ENCODE peak calls at places on chromosomes 7 and 10, in nine cellular contexts. P is breast epithelium, S is SK-N-SH, D is K562, O is suprapubic skin, V is Panc1, N is esophagus muscularis mucosa, X is GM23338, Z is HL-60. Q is an unnamed sample.

GRCh38 chr10:31055573-31056251 is 24.0 kb upstream of the ZNF438 start:
- DNase-seq in P (no peak), N (no peak), Z (no peak), S (no peak), X (no peak), D (no peak), O (no peak), V (no peak), Q (no peak)

GRCh38 chr7:126574276-126574675 is 678.5 kb downstream of the GRM8 start:
- DNase-seq in D (no peak), Z (no peak), P (no peak), N (no peak), O (no peak), S (no peak), V (peak; percentile 67), X (no peak), Q (no peak)

GRCh38 chr10:78385599-78385998 is 351.9 kb downstream of the RPS24 start:
- DNase-seq in P (no peak), Z (no peak), X (no peak), N (no peak), D (no peak), S (no peak), V (no peak), O (no peak), Q (no peak)

GRCh38 chr10:12833451-12833850 is 168.1 kb downstream of the CCDC3 start:
- DNase-seq in P (no peak), N (no peak), Z (no peak), O (no peak), D (no peak), V (no peak), S (no peak), X (no peak), Q (no peak)

GRCh38 chr7:47941136-47941844 is 7.0 kb downstream of the PKD1L1 start:
- DNase-seq in O (no peak), N (no peak), X (no peak), Z (no peak), D (no peak), S (no peak), V (no peak), P (peak; percentile 57), Q (no peak)

GRCh38 chr10:805635-806305 is 116.3 kb upstream of the DIP2C start:
- DNase-seq in P (no peak), V (no peak), D (no peak), N (no peak), X (peak; percentile 19), S (no peak), O (no peak), Z (no peak), Q (no peak)

GRCh38 chr10:33377658-33378025 is 43.2 kb upstream of the NRP1 start:
- DNase-seq in X (no peak), S (no peak), O (no peak), P (no peak), D (no peak), N (no peak), V (no peak), Z (no peak), Q (no peak)

GRCh38 chr10:57657164-57657765 is 610.4 kb downstream of the IPMK start:
- DNase-seq in P (no peak), V (peak; percentile 48), O (no peak), Z (peak; percentile 34), S (peak; percentile 47), N (no peak), D (peak; percentile 57), X (peak; percentile 87), Q (peak; percentile 31)

DNA sequence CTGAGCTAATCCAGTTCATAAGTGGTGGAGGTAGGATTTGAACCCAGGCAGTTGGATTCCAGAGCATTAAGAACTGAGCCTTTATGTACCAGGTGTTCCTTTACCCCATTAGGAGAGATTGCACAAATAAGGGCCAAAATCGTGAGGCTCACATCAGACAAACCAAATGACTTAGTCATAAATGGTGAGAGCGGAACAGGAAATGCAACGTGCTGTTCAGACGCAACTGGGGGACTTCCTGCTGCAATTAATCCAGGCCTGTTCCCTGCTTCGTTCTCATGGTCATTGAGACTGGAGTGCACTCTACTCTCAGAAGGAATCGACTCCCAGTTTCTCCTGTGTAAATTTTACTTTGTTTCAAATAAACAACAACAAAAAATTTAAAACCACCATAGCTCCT is 115.5 kb upstream of the BMPER start:
- DNase-seq in P (no peak), V (no peak), N (no peak), X (no peak), D (no peak), Z (no peak), S (no peak), O (no peak), Q (no peak)
- TF ChIP-seq CTCF in P (no peak), V (no peak), N (no peak), X (no peak), D (no peak), Z (no peak), S (no peak), O (no peak), Q (no peak)

DNA sequence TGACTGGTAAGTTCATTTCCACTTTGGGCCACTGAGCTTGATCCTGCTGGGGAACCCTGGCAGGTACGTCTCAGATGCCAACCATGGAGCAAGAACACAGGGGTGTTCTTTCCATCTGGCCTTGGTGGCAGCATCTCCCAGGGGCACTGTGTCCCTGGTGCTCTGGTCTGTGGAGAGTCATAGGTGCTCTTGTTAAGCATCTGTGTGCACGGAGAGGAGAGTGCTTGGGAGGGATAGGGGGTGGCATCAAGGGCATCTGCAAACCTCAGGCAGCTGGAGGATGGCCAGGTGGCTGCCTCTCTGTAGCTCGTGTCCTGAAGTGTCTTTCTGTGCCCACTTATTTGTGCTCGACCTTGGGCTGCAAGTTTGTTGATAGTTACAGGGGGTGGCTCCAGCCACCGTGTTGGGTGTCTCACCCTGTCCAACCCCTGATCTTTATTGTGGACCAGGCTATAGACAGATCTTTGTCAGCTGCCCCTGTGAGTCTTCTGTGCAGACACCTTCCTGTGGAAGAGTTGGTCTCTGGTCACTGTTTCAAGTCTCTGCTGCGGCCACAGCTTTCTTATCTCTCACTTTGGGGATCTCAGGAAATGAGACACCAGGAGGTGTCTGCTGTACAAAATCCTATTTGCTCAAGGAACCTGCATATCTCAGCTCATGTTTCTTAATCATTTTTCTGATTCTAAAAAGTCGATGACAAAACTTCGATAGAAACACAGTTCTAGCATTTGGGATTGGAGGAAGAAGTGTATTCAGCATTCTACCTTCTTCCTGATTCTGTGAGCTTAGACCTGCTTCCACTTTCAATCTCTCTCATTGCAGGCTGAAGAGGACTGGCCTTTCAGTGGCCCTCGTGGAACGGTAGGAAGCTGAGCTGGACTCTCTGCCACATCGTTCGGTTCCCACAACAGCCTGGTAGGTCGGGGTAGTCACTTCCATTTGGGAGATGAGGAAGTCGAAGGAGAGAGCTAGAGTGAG is 17.2 kb upstream of the GIMAP8 start:
- DNase-seq in O (peak; percentile 45), P (no peak), V (no peak), N (no peak), S (no peak), X (no peak), D (peak; percentile 60), Z (no peak), Q (peak; percentile 25)
- TF ChIP-seq POLR2AphosphoS5 in O (no peak), P (no peak), V (no peak), N (no peak), S (no peak), X (no peak), D (no peak), Z (no peak), Q (no peak)

GRCh38 chr7:68434857-68435256 is 1163.4 kb upstream of the AUTS2 start:
- DNase-seq in P (no peak), Z (no peak), S (no peak), D (no peak), V (no peak), N (no peak), X (no peak), O (no peak), Q (no peak)

GRCh38 chr7:68432585-68432984 is 1165.7 kb upstream of the AUTS2 start:
- DNase-seq in D (no peak), Z (no peak), V (no peak), P (no peak), X (no peak), S (no peak), O (no peak), N (no peak), Q (no peak)

GRCh38 chr7:68429376-68430117 is 1168.7 kb upstream of the AUTS2 start:
- DNase-seq in S (no peak), D (no peak), P (no peak), V (no peak), Z (no peak), O (no peak), N (no peak), X (no peak), Q (no peak)

GRCh38 chr7:68438016-68438415 is 1160.3 kb upstream of the AUTS2 start:
- DNase-seq in X (no peak), Z (no peak), D (no peak), P (no peak), O (no peak), S (no peak), V (no peak), N (no peak), Q (no peak)

GRCh38 chr7:68433462-68433861 is 1164.8 kb upstream of the AUTS2 start:
- DNase-seq in N (no peak), O (no peak), D (no peak), Z (no peak), S (no peak), P (no peak), X (no peak), V (no peak), Q (no peak)
- TF ChIP-seq CTCF in N (no peak), O (no peak), D (no peak), Z (no peak), S (no peak), P (no peak), X (no peak), V (no peak), Q (no peak)

GRCh38 chr10:96292971-96293909 is 11.0 kb upstream of the DNTT start:
- DNase-seq in Z (peak; percentile 30), V (peak; percentile 22), X (peak; percentile 78), S (peak; percentile 36), P (no peak), D (peak; percentile 33), N (no peak), O (no peak), Q (peak; percentile 35)

GRCh38 chr10:96289218-96289910 is 14.9 kb upstream of the DNTT start:
- DNase-seq in V (no peak), X (no peak), S (no peak), Z (no peak), P (no peak), D (no peak), O (no peak), N (no peak), Q (no peak)

GRCh38 chr10:96288151-96288621 is 16.0 kb upstream of the DNTT start:
- DNase-seq in N (no peak), X (no peak), V (no peak), Z (no peak), P (no peak), D (no peak), S (no peak), O (no peak), Q (no peak)

GRCh38 chr10:96287392-96288105 is 16.2 kb upstream of the BLNK start:
- DNase-seq in P (no peak), N (no peak), V (no peak), S (no peak), D (no peak), Z (no peak), X (no peak), O (no peak), Q (no peak)

DNA sequence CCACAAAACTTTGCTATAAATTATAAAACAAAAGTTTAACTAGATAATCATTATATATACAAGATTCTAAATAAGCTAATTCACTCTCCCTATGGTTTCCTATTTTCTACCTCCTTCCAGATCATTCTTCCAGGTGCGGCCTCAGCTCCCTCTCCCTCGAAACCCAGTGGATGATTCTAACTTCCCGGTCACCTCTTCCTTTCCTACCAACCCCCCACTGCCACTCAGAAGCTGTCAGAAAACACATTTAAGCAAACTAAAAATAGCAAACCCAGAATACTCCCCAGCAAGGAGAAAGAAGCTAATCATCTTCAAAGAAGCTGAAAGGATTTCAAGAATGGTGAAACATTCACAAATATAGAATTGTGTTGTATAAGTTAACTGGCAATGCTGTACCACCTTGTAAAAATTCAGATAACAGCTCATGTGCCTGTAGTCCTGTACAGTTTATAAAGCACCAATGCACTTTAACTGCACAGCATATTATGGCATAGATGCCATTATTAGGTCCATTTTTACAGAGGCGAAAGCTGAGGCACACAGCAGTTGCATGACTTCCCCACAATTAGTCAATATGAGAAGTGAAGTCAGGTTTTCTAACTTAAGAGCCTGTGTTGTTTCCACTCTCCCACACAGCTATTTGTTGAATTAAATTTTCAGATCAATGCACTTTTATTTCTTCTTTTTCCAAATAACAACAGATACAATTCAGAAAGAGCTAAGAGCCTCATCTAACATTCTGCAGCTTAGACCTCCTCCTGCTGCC is 13.7 kb upstream of the DNTT start:
- DNase-seq in S (no peak), P (no peak), O (no peak), Z (no peak), X (no peak), N (no peak), D (no peak), V (no peak), Q (no peak)
- TF ChIP-seq POLR2AphosphoS5 in S (no peak), P (no peak), O (no peak), Z (no peak), X (no peak), N (no peak), D (no peak), V (no peak), Q (no peak)